ENCODE peak calls at places on chromosomes 3 and 15, in six cellular contexts. F, P, K, X, B and E are unnamed samples.

GRCh38 chr15:42080585-42081462 is 13.5 kb downstream of the PLA2G4D start:
- DNase-seq in F (no peak), K (no peak), B (peak), P (peak), X (no peak), E (peak)

GRCh38 chr3:125165189-125165947 is 47.2 kb downstream of the SLC12A8 start:
- DNase-seq in P (peak), X (no peak), B (no peak), K (no peak), F (no peak), E (no peak)

GRCh38 chr3:16478516-16478915 is 35.0 kb downstream of the RFTN1 start:
- DNase-seq in B (no peak), F (no peak), P (no peak), X (no peak), K (no peak), E (no peak)

GRCh38 chr15:101207867-101208288 is 44.0 kb downstream of the CHSY1 start:
- DNase-seq in K (no peak), X (no peak), P (no peak), B (peak), F (no peak), E (no peak)

GRCh38 chr15:37014137-37014536 is 86.2 kb downstream of the MEIS2 start:
- DNase-seq in P (no peak), X (no peak), B (no peak), F (no peak), K (no peak), E (no peak)

GRCh38 chr15:97750071-97750470 is 210.4 kb upstream of the ARRDC4 start:
- DNase-seq in B (no peak), F (no peak), K (no peak), X (no peak), P (no peak), E (no peak)

GRCh38 chr15:91456251-91456718 is 356.2 kb downstream of the SV2B start:
- DNase-seq in P (no peak), X (no peak), F (no peak), B (no peak), K (no peak), E (no peak)

GRCh38 chr3:68256635-68257034 is 602.2 kb upstream of the SUCLG2 start:
- DNase-seq in B (no peak), P (peak), F (no peak), K (no peak), X (no peak), E (no peak)

GRCh38 chr3:45273681-45274515 is 47.8 kb upstream of the TMEM158 start:
- DNase-seq in X (no peak), K (no peak), F (no peak), B (no peak), P (no peak), E (no peak)

GRCh38 chr3:46214751-46215352 is 6.7 kb upstream of the CCR1 start:
- DNase-seq in K (no peak), F (no peak), X (no peak), P (peak), B (no peak), E (no peak)

GRCh38 chr3:99023590-99024192 is 122.2 kb upstream of the DCBLD2 start:
- DNase-seq in B (no peak), K (no peak), X (no peak), F (no peak), P (peak), E (no peak)

GRCh38 chr15:101206173-101206572 is 45.7 kb downstream of the CHSY1 start:
- DNase-seq in F (no peak), B (no peak), X (no peak), P (no peak), K (no peak), E (no peak)

DNA sequence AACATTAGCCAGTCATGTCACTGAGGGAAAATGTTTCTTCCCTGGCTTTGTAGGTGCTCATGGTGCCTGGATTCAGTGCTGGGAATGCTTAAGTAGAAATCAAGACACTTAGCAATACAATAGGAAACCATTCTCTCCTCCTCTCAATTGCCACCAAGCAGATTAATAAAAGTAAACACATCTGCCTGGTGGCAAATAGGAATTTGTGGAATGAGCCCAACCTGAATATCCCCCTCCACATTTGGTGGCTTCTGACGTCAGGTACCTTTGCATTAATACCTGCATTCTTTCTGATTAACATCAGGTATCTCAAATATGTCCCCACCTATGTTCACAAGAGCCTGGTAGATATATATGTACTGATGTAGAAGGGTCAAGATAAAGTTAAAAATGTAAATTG is 42.7 kb downstream of the PPP2R3A start:
- DNase-seq in X (no peak), P (peak), F (no peak), K (no peak), B (no peak), E (no peak)
- TF ChIP-seq CTCF in X (no peak), P (no peak), F (no peak), K (no peak), B (no peak), E (no peak)

GRCh38 chr3:103437850-103438249 is 1003.0 kb downstream of the ZPLD1 start:
- DNase-seq in P (no peak), F (no peak), K (no peak), B (no peak), X (no peak), E (no peak)

DNA sequence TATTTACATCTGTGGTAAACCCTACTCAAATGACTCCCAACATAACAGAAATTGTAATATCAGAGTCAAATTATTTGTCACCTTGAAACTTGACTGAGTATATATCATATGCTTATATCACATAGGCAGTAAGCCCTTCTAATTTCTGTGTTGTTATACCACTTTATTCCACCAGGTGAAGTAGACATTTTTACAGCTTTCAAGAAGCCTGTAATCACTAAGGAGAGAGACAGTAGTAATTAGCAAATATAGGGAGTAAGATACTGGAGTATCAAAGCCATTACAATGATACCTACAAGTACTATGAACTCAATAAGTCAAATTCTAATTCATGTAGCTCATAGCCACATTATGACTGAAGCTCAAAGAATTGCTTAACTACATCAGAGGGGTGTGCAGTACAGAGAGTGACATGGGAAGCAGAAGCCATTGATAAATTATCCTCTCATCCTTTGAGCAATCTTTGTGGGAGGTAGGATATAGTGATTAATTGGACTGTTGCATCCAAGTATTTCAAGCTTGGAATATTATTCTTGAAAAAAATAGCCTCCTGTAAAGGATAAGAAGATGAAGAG is 1005.8 kb downstream of the ZPLD1 start:
- DNase-seq in K (no peak), X (no peak), P (peak), B (no peak), F (no peak), E (no peak)
- TF ChIP-seq CTCF in K (no peak), X (peak), P (peak), B (no peak), F (peak), E (peak)

DNA sequence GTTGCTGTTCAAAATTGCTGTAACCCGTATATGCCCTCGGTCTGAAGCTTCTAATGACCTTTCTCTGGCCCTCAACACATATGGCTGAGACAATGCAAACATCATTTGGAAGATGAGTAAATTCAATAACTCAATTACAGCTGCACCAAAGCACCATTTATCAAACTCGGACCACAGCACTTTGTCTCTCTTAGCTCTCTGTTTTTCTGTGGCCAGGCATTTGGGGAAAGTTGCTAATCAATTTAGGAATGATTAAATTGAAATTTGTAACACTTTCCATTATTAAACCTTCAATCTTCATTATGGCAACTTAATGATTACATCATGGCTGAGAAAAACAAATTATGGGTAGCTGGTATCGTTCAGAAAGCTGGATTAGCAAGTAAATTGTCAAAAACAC is 152.3 kb downstream of the PDZRN3 start:
- DNase-seq in P (no peak), B (no peak), K (no peak), X (no peak), F (no peak), E (no peak)
- TF ChIP-seq CTCF in P (no peak), B (no peak), K (no peak), X (no peak), F (no peak), E (no peak)

DNA sequence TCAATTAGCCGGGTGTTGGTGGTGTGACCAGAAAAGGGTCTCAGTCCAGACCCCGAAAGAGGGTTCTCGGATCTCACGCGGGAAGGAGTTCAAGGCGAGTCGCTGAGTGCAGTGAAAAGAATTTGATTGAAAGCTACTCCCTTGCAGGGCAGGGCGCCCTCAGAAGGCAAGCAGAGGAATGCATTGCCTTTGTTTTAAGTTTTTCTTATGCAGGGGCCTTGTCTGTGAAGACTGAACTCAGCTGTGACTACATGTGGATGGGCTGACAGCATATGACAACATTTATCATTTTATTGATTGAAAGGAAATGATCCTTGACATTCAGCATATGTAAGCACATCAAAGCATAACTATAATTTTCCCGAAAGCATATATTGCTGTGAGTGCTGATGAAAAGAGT is 11.8 kb downstream of the CPN2 start:
- DNase-seq in F (no peak), B (no peak), P (peak), K (no peak), X (no peak), E (no peak)
- TF ChIP-seq CTCF in F (peak), B (no peak), P (peak), K (no peak), X (peak), E (peak)

DNA sequence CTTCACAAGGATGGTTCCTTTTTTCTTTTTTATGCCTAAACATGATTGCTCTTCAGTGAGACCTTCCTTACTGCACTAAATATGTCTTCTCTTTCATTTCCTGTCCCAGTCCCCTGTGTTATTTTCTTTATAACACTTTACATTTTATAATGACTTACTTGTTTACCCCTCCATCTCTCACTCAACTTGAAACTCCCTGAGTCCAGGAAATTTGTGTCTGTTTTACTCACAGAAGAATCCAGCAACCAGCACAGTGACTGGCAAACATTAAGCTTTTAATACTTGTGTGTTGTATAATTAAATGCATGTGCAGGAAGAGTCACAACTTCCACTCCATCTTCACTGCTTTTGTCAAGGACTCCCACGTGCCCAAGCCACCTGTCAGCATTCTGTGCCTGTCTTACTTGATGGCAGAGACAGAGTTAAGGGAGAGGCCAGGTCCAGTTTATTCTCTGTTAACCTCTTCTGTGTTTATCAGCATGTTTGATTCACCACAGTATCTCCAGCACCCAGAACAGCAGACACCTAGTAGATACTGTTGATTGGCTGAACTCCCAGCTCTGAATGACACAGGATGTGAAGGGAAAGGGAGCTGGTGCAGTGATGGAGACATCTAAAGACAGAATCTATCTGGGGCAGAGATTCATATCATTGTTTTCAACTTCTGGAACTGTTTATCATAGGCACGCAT is 42.8 kb downstream of the SSR3 start:
- DNase-seq in B (no peak), P (no peak), F (no peak), X (no peak), K (no peak), E (no peak)
- TF ChIP-seq CTCF in B (no peak), P (no peak), F (no peak), X (no peak), K (no peak), E (no peak)

GRCh38 chr3:130480736-130481135 is 36.2 kb upstream of the COL6A6 start:
- DNase-seq in X (no peak), B (no peak), F (no peak), K (no peak), P (peak), E (no peak)
- TF ChIP-seq CTCF in X (peak), B (peak), F (no peak), K (no peak), P (peak), E (peak)

DNA sequence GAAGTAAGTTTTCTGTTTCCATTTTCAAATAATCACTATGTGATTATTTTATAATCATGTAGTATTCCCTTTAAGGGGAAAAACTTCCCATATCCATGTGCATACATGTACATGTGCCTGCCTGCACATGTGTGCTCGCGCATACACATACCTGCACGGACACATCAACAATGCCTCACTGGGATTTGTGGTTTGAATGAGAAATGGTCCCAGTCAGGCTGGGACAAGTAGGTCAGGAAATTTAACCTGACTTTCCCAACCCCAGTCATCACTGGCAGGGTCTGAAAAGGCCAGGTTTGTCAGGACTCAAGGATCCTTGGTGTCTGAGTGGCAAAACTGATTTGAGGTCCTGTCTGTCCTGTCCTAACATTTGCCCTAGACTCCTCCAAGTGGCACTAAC is 109.3 kb upstream of the MRPS22 start:
- DNase-seq in X (no peak), B (no peak), F (no peak), K (no peak), P (no peak), E (no peak)
- TF ChIP-seq CTCF in X (no peak), B (no peak), F (no peak), K (no peak), P (no peak), E (no peak)

GRCh38 chr3:71022552-71023335 is 560.8 kb downstream of the FOXP1 start:
- DNase-seq in P (peak), K (no peak), B (no peak), F (no peak), X (no peak), E (no peak)
- TF ChIP-seq CTCF in P (peak), K (no peak), B (no peak), F (peak), X (peak), E (peak)

GRCh38 chr15:94671845-94672524 is 440.6 kb downstream of the MCTP2 start:
- DNase-seq in B (no peak), P (peak), F (no peak), K (no peak), X (no peak), E (no peak)
- TF ChIP-seq CTCF in B (no peak), P (peak), F (no peak), K (no peak), X (no peak), E (peak)